ENCODE peak calls at places on chromosome 10, in five cellular contexts. O is GM13976, A is fibroblast of lung, P is colonic mucosa, F is upper lobe of right lung. V is an unnamed sample.
A peak's percentile ranks its signal among the peaks of the same experiment; 100 is the strongest.

GRCh38 chr10:74055383-74056065 is 57.6 kb downstream of the VCL start:
- DNase-seq in O (no peak), A (no peak), P (no peak), F (no peak), V (no peak)

GRCh38 chr10:126921974-126922525 is 16.8 kb downstream of the DOCK1 start:
- DNase-seq in O (no peak), A (peak; percentile 64), P (no peak), F (no peak), V (no peak)

GRCh38 chr10:34083567-34083966 is 731.5 kb downstream of the PARD3 start:
- DNase-seq in O (no peak), A (no peak), P (no peak), F (no peak), V (no peak)

GRCh38 chr10:95792211-95792780 is 36.3 kb downstream of the ENTPD1 start:
- DNase-seq in O (no peak), A (no peak), P (no peak), F (no peak), V (no peak)

GRCh38 chr10:125627646-125628045 is 55.3 kb downstream of the TEX36 start:
- DNase-seq in O (no peak), A (no peak), P (no peak), F (no peak), V (no peak)

GRCh38 chr10:60149003-60149402 is 240.7 kb downstream of the ANK3 start:
- DNase-seq in O (no peak), A (no peak), P (peak; percentile 41), F (no peak), V (no peak)

GRCh38 chr10:113518816-113519591 is 33.8 kb upstream of the HABP2 start:
- DNase-seq in O (no peak), A (no peak), P (no peak), F (no peak), V (no peak)

GRCh38 chr10:30210296-30210695 is 138.8 kb downstream of the MTPAP start:
- DNase-seq in O (no peak), A (no peak), P (no peak), F (no peak), V (no peak)

GRCh38 chr10:32379950-32380547 is 33.1 kb upstream of the EPC1 start:
- DNase-seq in O (no peak), A (no peak), P (no peak), F (no peak), V (no peak)

GRCh38 chr10:16316733-16317132 is 120.1 kb upstream of the PTER start:
- DNase-seq in O (no peak), A (no peak), P (no peak), F (no peak), V (no peak)

GRCh38 chr10:16310440-16310839 is 126.4 kb upstream of the PTER start:
- DNase-seq in O (no peak), A (no peak), P (no peak), F (no peak), V (no peak)

DNA sequence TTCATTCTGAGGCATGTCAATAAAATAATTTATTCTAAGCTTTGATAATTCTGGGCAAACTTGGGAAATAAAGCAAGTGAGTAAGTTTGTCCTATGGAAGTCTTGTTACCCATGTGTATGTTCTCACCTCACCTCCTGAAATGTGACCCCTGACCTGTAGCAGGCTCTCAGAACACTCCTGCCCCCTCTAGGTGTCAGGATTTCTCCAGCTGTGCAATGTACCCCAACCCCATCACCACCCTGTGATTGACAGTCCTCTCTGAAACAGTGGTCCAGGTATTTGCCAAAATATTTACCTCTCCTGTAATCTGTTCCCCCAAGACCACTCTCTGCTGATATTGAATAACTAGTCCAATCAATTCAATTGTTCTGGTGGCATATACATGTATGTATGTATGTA is 122.6 kb upstream of the PTER start:
- DNase-seq in O (no peak), A (no peak), P (no peak), F (no peak), V (no peak)
- TF ChIP-seq CTCF in O (no peak), A (no peak), P (no peak), F (no peak), V (no peak)

DNA sequence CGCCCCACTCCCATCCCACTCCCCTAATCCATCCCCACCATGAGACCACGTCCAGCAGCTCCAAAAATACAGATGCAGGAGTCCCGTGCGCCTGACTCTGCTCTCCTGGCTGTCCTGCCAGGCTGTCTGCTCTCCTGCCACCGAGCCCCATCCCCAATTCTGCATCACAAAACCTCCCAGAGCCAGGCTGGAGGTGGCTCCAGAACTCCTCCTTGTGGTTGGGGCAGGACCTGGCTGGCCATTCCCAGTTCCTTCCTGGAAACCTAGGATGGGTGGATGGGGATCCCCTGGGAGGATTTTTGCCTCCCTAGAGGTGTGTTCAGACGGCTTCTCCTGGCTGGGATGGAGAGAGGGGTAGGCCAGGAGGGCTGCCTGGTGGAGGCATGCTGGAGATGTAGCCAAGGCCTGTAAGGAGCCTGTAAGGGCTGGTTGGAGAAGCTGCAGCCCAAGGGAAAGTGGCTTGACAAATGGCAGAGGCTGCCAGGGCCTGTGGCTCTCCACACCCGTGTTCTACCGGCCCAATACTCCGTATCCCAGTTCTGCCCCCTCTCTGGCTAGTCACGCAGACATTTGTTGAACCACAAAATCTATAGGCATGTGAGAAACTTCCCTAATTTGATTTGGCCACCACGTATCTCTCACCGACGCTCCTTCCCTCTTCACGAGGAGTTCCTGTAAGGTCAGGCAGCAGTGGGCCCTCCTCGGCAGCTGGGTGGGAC is 99.3 kb downstream of the ARHGAP22 start:
- DNase-seq in O (no peak), A (no peak), P (peak; percentile 10), F (no peak), V (peak; percentile 81)
- TF ChIP-seq CTCF in O (no peak), A (peak; percentile 26), P (no peak), F (no peak), V (peak; percentile 7)

GRCh38 chr10:111999915-112000302 is 183.7 kb downstream of the GPAM start:
- DNase-seq in O (no peak), A (no peak), P (no peak), F (no peak), V (no peak)

GRCh38 chr10:111999205-111999914 is 184.2 kb downstream of the GPAM start:
- DNase-seq in O (no peak), A (no peak), P (no peak), F (no peak), V (no peak)

GRCh38 chr10:112000466-112000865 is 183.1 kb downstream of the GPAM start:
- DNase-seq in O (no peak), A (no peak), P (no peak), F (no peak), V (no peak)

GRCh38 chr10:112004075-112004474 is 179.5 kb downstream of the GPAM start:
- DNase-seq in O (no peak), A (no peak), P (no peak), F (no peak), V (no peak)

DNA sequence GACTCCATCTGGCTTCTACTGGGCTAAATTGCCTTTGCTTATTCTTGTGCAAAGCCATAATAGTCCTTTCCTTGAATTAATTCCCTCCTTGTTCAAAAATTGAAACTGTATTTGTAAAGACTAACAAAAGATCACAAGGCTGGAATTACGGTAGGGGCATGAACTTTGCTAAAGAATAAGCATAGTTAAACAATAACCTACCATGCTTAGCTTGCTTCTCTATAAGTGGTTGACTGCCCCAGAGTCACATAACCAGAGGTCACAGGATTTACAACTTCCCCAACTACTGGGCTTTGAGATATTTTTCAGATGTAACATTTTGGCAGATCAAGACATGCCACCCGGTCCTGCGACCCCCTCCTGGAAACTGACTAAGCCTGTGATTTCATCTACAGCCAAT is 181.4 kb downstream of the GPAM start:
- DNase-seq in O (no peak), A (no peak), P (no peak), F (no peak), V (no peak)
- TF ChIP-seq CTCF in O (no peak), A (no peak), P (no peak), F (no peak), V (no peak)

GRCh38 chr10:117165557-117166419 is 27.7 kb upstream of the VAX1 start:
- DNase-seq in O (peak; percentile 53), A (peak; percentile 30), P (no peak), F (peak; percentile 75), V (no peak)
- TF ChIP-seq CTCF in O (no peak), A (peak; percentile 61), P (peak; percentile 31), F (peak; percentile 46), V (peak; percentile 76)

GRCh38 chr10:25629333-25629732 is 304.7 kb upstream of the MYO3A start:
- DNase-seq in O (no peak), A (no peak), P (no peak), F (no peak), V (no peak)
- TF ChIP-seq CTCF in O (no peak), A (no peak), P (no peak), F (no peak), V (no peak)

DNA sequence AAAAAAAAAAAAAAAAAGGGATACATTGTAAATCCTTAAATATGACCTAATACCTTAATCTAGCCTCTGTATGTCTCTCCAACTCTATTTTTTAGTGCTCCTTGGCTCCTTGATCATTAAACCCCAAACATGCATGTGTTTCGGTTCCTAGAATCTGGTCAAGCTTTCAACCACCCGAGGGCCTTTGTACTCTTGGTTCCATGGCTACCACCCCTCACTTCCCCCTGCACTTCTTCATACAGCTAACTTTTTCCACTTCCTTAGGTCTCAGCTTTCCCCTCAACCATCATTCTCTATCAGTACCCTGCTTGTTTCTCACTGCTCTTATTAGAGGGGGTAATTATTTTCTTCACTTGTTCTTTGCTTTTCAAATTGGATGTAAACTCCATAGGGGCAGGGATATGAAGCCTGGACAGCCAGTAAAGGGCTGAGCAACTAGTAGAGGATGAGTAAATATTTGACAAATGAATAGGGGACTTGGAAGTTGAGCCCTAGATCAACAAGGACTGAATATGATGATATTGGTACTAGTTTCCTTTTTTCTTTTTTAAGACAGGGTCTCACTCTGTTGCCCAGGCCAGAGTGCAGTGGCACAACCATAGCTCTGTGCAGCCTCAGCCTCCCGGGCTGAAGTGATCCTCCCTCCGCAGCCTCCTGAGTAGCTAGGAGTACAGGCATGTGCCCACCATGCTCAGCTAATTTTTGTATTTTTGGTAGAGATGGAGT is 4.3 kb upstream of the GDI2 start:
- DNase-seq in O (peak; percentile 57), A (no peak), P (no peak), F (no peak), V (no peak)
- TF ChIP-seq CTCF in O (no peak), A (no peak), P (no peak), F (no peak), V (no peak)